ENCODE peak calls at places on chromosome 17, in nine cellular contexts. I, D, H, T, O, L, S, E and B are unnamed samples.

GRCh38 chr17:75500419-75501216 is 14.7 kb downstream of the CASKIN2 start:
- DNase-seq in H (no peak), E (no peak), L (no peak), I (no peak), T (no peak), D (no peak), O (no peak), S (no peak), B (no peak)

GRCh38 chr17:50328926-50329325 is 17.0 kb upstream of the XYLT2 start:
- DNase-seq in E (no peak), O (no peak), S (no peak), H (no peak), D (no peak), T (no peak), L (no peak), I (no peak), B (no peak)

GRCh38 chr17:16977932-16978331 is 6.0 kb upstream of the TNFRSF13B start:
- DNase-seq in H (peak; percentile 83), L (no peak), E (no peak), D (no peak), I (no peak), O (no peak), T (no peak), S (no peak), B (no peak)

GRCh38 chr17:29565643-29566472 is 979 bp downstream of the ABHD15 start:
- DNase-seq in L (no peak), E (no peak), O (no peak), H (peak; percentile 73), D (peak; percentile 79), S (no peak), I (peak; percentile 59), T (no peak), B (no peak)

GRCh38 chr17:76492989-76493501 is 8.2 kb downstream of the RHBDF2 start:
- DNase-seq in L (peak; percentile 31), O (peak; percentile 91), D (no peak), E (peak; percentile 68), T (no peak), I (peak; percentile 60), S (peak; percentile 33), H (no peak), B (peak; percentile 28)

GRCh38 chr17:348012-348411 is 4.6 kb downstream of the RPH3AL start:
- DNase-seq in H (no peak), D (no peak), E (no peak), O (no peak), S (no peak), L (no peak), T (no peak), I (no peak), B (no peak)

GRCh38 chr17:81115749-81116464 is 49.4 kb upstream of the PVALEF start:
- DNase-seq in S (no peak), I (no peak), O (no peak), D (no peak), T (no peak), E (no peak), L (no peak), H (no peak), B (no peak)

GRCh38 chr17:82013341-82013740 is 9.3 kb downstream of the CENPX start:
- DNase-seq in D (no peak), T (no peak), S (no peak), O (no peak), I (peak; percentile 46), E (no peak), L (no peak), H (no peak), B (no peak)

GRCh38 chr17:43823350-43824084 is 9.4 kb downstream of the MPP3 start:
- DNase-seq in T (no peak), I (no peak), D (no peak), E (no peak), L (no peak), S (no peak), H (no peak), O (no peak), B (no peak)

GRCh38 chr17:39845052-39845976 is 18.8 kb downstream of the IKZF3 start:
- DNase-seq in E (no peak), I (no peak), L (no peak), D (no peak), H (no peak), S (no peak), O (no peak), T (no peak), B (no peak)

GRCh38 chr17:59428896-59429460 is 97.5 kb downstream of the YPEL2 start:
- DNase-seq in L (no peak), H (no peak), I (no peak), T (no peak), E (no peak), O (no peak), D (no peak), S (no peak), B (no peak)

GRCh38 chr17:39212841-39213480 is 12.8 kb downstream of the STAC2 start:
- DNase-seq in E (peak; percentile 96), O (no peak), I (no peak), S (no peak), H (no peak), D (peak; percentile 54), T (peak; percentile 46), L (no peak), B (no peak)

GRCh38 chr17:81383504-81384421 is 11.5 kb upstream of the BAHCC1 start:
- DNase-seq in I (no peak), S (no peak), E (no peak), T (no peak), D (no peak), L (no peak), H (no peak), O (no peak), B (no peak)

GRCh38 chr17:34378664-34379101 is 15.7 kb upstream of the CCL1 start:
- DNase-seq in I (no peak), D (no peak), E (no peak), L (no peak), S (no peak), T (no peak), H (no peak), O (no peak), B (no peak)

GRCh38 chr17:81193470-81194224 is 27.6 kb upstream of the AATK start:
- DNase-seq in S (no peak), T (no peak), I (no peak), O (no peak), H (no peak), L (no peak), D (no peak), E (no peak), B (no peak)

GRCh38 chr17:38748329-38749221 is at the start of gene PCGF2:
- DNase-seq in E (peak; percentile 84), H (peak; percentile 98), T (peak; percentile 54), S (peak; percentile 79), D (peak; percentile 84), I (peak; percentile 86), L (no peak), O (peak; percentile 85), B (no peak)

GRCh38 chr17:6473128-6473767 is 29.0 kb downstream of the PIMREG start:
- DNase-seq in T (peak; percentile 59), I (peak; percentile 62), O (peak; percentile 75), D (peak; percentile 90), E (peak; percentile 77), H (peak; percentile 84), S (peak; percentile 76), L (peak; percentile 45), B (peak; percentile 35)

GRCh38 chr17:82892869-82893565 is 53.2 kb upstream of the ZNF750 start:
- DNase-seq in S (no peak), H (no peak), D (peak; percentile 61), O (no peak), E (no peak), L (peak; percentile 39), T (no peak), I (no peak), B (peak; percentile 61)

GRCh38 chr17:48640858-48641180 is 14.7 kb upstream of the HOXB9 start:
- DNase-seq in L (no peak), S (no peak), D (no peak), I (no peak), H (no peak), T (no peak), O (no peak), E (no peak), B (no peak)

GRCh38 chr17:12620200-12620720 is 45.4 kb upstream of the MYOCD start:
- DNase-seq in D (no peak), E (peak; percentile 18), O (peak; percentile 29), I (no peak), H (no peak), L (no peak), S (no peak), T (no peak), B (no peak)